ENCODE peak calls at places on chromosomes 3 and 15, in five cellular contexts. Z, G, N, Q and I are unnamed samples.
A peak's percentile ranks its signal among the peaks of the same experiment; 100 is the strongest.

GRCh38 chr3:38163117-38163870 is 2.0 kb upstream of the OXSR1 start:
- DNase-seq in Z (no peak), G (peak; percentile 37), N (no peak), Q (no peak), I (no peak)

GRCh38 chr3:117118604-117119003 is 409.0 kb downstream of the TUSC7 start:
- DNase-seq in Z (no peak), G (no peak), N (no peak), Q (no peak), I (no peak)

GRCh38 chr3:187191271-187191670 is 6.0 kb upstream of the RTP1 start:
- DNase-seq in Z (no peak), G (no peak), N (no peak), Q (no peak), I (no peak)

GRCh38 chr15:98126326-98127090 is 166.0 kb downstream of the ARRDC4 start:
- DNase-seq in Z (no peak), G (no peak), N (no peak), Q (no peak), I (no peak)

GRCh38 chr3:142613491-142613890 is 17.3 kb downstream of the PLS1 start:
- DNase-seq in Z (no peak), G (no peak), N (no peak), Q (no peak), I (no peak)

GRCh38 chr3:33882296-33882695 is 83.9 kb downstream of the PDCD6IP start:
- DNase-seq in Z (no peak), G (no peak), N (no peak), Q (no peak), I (no peak)

GRCh38 chr15:45747426-45747825 is 112.6 kb downstream of the SQOR start:
- DNase-seq in Z (no peak), G (no peak), N (no peak), Q (no peak), I (no peak)

GRCh38 chr3:195139876-195140240 is 131.1 kb downstream of the XXYLT1 start:
- DNase-seq in Z (no peak), G (no peak), N (no peak), Q (no peak), I (peak; percentile 35)

GRCh38 chr3:126147932-126148683 is 32.3 kb downstream of the ALDH1L1 start:
- DNase-seq in Z (no peak), G (peak; percentile 55), N (no peak), Q (no peak), I (no peak)

GRCh38 chr15:99427210-99427609 is 138.6 kb upstream of the MEF2A start:
- DNase-seq in Z (no peak), G (no peak), N (no peak), Q (no peak), I (no peak)

GRCh38 chr3:98259707-98260106 is 4.3 kb upstream of the OR5H6 start:
- DNase-seq in Z (no peak), G (no peak), N (no peak), Q (no peak), I (no peak)

GRCh38 chr15:38021259-38021658 is 86.8 kb downstream of the TMCO5A start:
- DNase-seq in Z (no peak), G (no peak), N (no peak), Q (no peak), I (no peak)

GRCh38 chr3:38004415-38005075 is 14.0 kb downstream of the VILL start:
- DNase-seq in Z (peak; percentile 70), G (no peak), N (no peak), Q (no peak), I (peak; percentile 50)

GRCh38 chr3:120450261-120450913 is 405 bp downstream of the FSTL1 start:
- DNase-seq in Z (peak; percentile 69), G (no peak), N (peak; percentile 20), Q (peak; percentile 37), I (no peak)

GRCh38 chr3:108719178-108719577 is 38.0 kb downstream of the RETNLB start:
- DNase-seq in Z (no peak), G (no peak), N (no peak), Q (no peak), I (no peak)

GRCh38 chr15:52010633-52011595 is 8.1 kb upstream of the MAPK6 start:
- DNase-seq in Z (no peak), G (no peak), N (peak; percentile 31), Q (peak; percentile 15), I (no peak)

GRCh38 chr15:90959894-90960293 is 5.2 kb downstream of the RCCD1 start:
- DNase-seq in Z (no peak), G (no peak), N (no peak), Q (no peak), I (no peak)

GRCh38 chr3:143222981-143223380 is 103.4 kb downstream of the CHST2 start:
- DNase-seq in Z (no peak), G (no peak), N (no peak), Q (no peak), I (no peak)

GRCh38 chr15:35243758-35244157 is 158.7 kb upstream of the NANOGP8 start:
- DNase-seq in Z (no peak), G (no peak), N (no peak), Q (no peak), I (no peak)

GRCh38 chr3:37255990-37256308 is 81.6 kb upstream of the LRRFIP2 start:
- DNase-seq in Z (no peak), G (no peak), N (no peak), Q (no peak), I (no peak)

GRCh38 chr15:60528530-60528929 is 49.6 kb upstream of the ICE2 start:
- DNase-seq in Z (no peak), G (no peak), N (no peak), Q (no peak), I (no peak)

GRCh38 chr15:66865622-66866611 is 163.9 kb downstream of the SMAD6 start:
- DNase-seq in Z (no peak), G (peak; percentile 86), N (no peak), Q (no peak), I (no peak)

GRCh38 chr3:112007641-112008040 is 8.9 kb downstream of the TAGLN3 start:
- DNase-seq in Z (no peak), G (peak; percentile 78), N (no peak), Q (no peak), I (no peak)

GRCh38 chr3:190345027-190345821 is 23.0 kb upstream of the CLDN1 start:
- DNase-seq in Z (no peak), G (no peak), N (no peak), Q (no peak), I (peak; percentile 42)

GRCh38 chr3:177679568-177680441 is 482.5 kb upstream of the TBL1XR1 start:
- DNase-seq in Z (no peak), G (no peak), N (peak; percentile 53), Q (no peak), I (peak; percentile 11)

GRCh38 chr3:134359121-134360010 is 14.9 kb downstream of the AMOTL2 start:
- DNase-seq in Z (no peak), G (no peak), N (no peak), Q (no peak), I (no peak)

GRCh38 chr3:37862219-37862711 is 585 bp downstream of the CTDSPL start:
- DNase-seq in Z (peak; percentile 27), G (no peak), N (peak; percentile 59), Q (no peak), I (no peak)

GRCh38 chr3:27201435-27201966 is 167.7 kb downstream of the NEK10 start:
- DNase-seq in Z (no peak), G (no peak), N (no peak), Q (no peak), I (no peak)

GRCh38 chr15:79204886-79205285 is 77.6 kb upstream of the ANKRD34C start:
- DNase-seq in Z (no peak), G (no peak), N (no peak), Q (no peak), I (no peak)

GRCh38 chr15:25884354-25884753 is 21.2 kb upstream of the ATP10A start:
- DNase-seq in Z (no peak), G (no peak), N (no peak), Q (no peak), I (no peak)

GRCh38 chr3:105715372-105715771 is 153.4 kb downstream of the CBLB start:
- DNase-seq in Z (no peak), G (no peak), N (no peak), Q (no peak), I (no peak)

GRCh38 chr3:138547342-138547975 is 46.6 kb downstream of the CEP70 start:
- DNase-seq in Z (no peak), G (no peak), N (no peak), Q (no peak), I (no peak)

GRCh38 chr3:77039606-77040553 is at the start of gene ROBO2:
- DNase-seq in Z (peak; percentile 64), G (no peak), N (no peak), Q (peak; percentile 55), I (no peak)

GRCh38 chr3:142931222-142931621 is 32.3 kb downstream of the PAQR9 start:
- DNase-seq in Z (no peak), G (peak; percentile 89), N (peak; percentile 36), Q (no peak), I (no peak)

GRCh38 chr3:14393440-14394111 is 8.8 kb upstream of the SLC6A6 start:
- DNase-seq in Z (no peak), G (no peak), N (no peak), Q (no peak), I (no peak)

GRCh38 chr3:193921480-193921879 is 214.5 kb upstream of the HES1 start:
- DNase-seq in Z (no peak), G (no peak), N (no peak), Q (no peak), I (no peak)

GRCh38 chr15:34158355-34158754 is 51.5 kb downstream of the KATNBL1 start:
- DNase-seq in Z (no peak), G (no peak), N (no peak), Q (no peak), I (no peak)

GRCh38 chr3:149906036-149906435 is 64.7 kb downstream of the PFN2 start:
- DNase-seq in Z (no peak), G (no peak), N (no peak), Q (no peak), I (no peak)

GRCh38 chr3:50139718-50140423 is 15.3 kb upstream of the SEMA3F start:
- DNase-seq in Z (no peak), G (no peak), N (no peak), Q (no peak), I (no peak)